ENCODE peak calls at places on chromosome 15, in six cellular contexts. Z, J, H, T, Q and P are unnamed samples.

GRCh38 chr15:85580914-85581313 is 200.5 kb downstream of the AKAP13 start:
- DNase-seq in Z (no peak), J (no peak), T (no peak), H (no peak), Q (no peak), P (no peak)

GRCh38 chr15:69853572-69853971 is 244.1 kb downstream of the TLE3 start:
- DNase-seq in J (no peak), H (peak; percentile 96), T (peak; percentile 98), Q (peak; percentile 95), Z (peak; percentile 84), P (no peak)

GRCh38 chr15:45871121-45871855 is 236.5 kb downstream of the SQOR start:
- DNase-seq in Z (no peak), H (peak; percentile 46), Q (no peak), J (no peak), T (peak; percentile 10), P (no peak)

GRCh38 chr15:80594091-80594889 is 100.8 kb upstream of the ABHD17C start:
- DNase-seq in Z (no peak), J (no peak), T (no peak), H (no peak), Q (no peak), P (no peak)

GRCh38 chr15:59998256-59999063 is 5.7 kb upstream of the FOXB1 start:
- DNase-seq in Z (no peak), J (no peak), Q (no peak), T (no peak), H (no peak), P (peak; percentile 94)

GRCh38 chr15:66706225-66706732 is 4.2 kb downstream of the SMAD6 start:
- DNase-seq in Z (peak; percentile 35), T (no peak), Q (no peak), J (no peak), H (peak; percentile 37), P (no peak)

GRCh38 chr15:77071338-77072223 is 672 bp upstream of the TSPAN3 start:
- DNase-seq in J (no peak), H (no peak), Z (no peak), T (no peak), Q (no peak), P (no peak)

GRCh38 chr15:84570164-84570692 is 30.6 kb upstream of the ZSCAN2 start:
- DNase-seq in H (peak; percentile 30), T (peak; percentile 32), J (no peak), Q (peak; percentile 13), Z (no peak), P (peak; percentile 36)

GRCh38 chr15:79956354-79956939 is 14.5 kb downstream of the BCL2A1 start:
- DNase-seq in J (no peak), Q (no peak), Z (no peak), H (no peak), T (no peak), P (no peak)

GRCh38 chr15:44489464-44489863 is 47.5 kb upstream of the EIF3J start:
- DNase-seq in T (peak; percentile 77), H (no peak), Q (no peak), Z (peak; percentile 94), J (no peak), P (no peak)

GRCh38 chr15:43133429-43134156 is at the start of gene TMEM62:
- DNase-seq in J (peak; percentile 78), Z (peak; percentile 44), T (peak; percentile 76), Q (peak; percentile 87), H (peak; percentile 71), P (peak; percentile 52)

GRCh38 chr15:76336254-76337046 is at the start of gene ISL2:
- DNase-seq in Z (peak; percentile 96), Q (no peak), T (peak; percentile 83), H (peak; percentile 96), J (peak; percentile 97), P (peak; percentile 90)

GRCh38 chr15:25883860-25884259 is 20.7 kb upstream of the ATP10A start:
- DNase-seq in J (no peak), Q (peak; percentile 67), T (no peak), H (no peak), Z (peak; percentile 95), P (no peak)

GRCh38 chr15:63044077-63044644 is 1.6 kb downstream of the TPM1 start:
- DNase-seq in Z (no peak), T (no peak), H (no peak), J (no peak), Q (no peak), P (no peak)
- H3K4me3 ChIP-seq in Z (peak overlapping the region; percentile 84), T (peak overlapping the region; percentile 83), H (peak overlapping the region; percentile 79), J (peak overlapping the region; percentile 98), Q (peak overlapping the region; percentile 94), P (peak overlapping the region; percentile 69)

GRCh38 chr15:49066374-49066773 is 20.1 kb upstream of the SECISBP2L start:
- DNase-seq in J (no peak), Z (no peak), T (no peak), Q (no peak), H (peak; percentile 38), P (no peak)
- H2BK120ac ChIP-seq in J (no peak overlapping the region), Z (no peak overlapping the region), T (no peak overlapping the region), Q (no peak overlapping the region), H (no peak overlapping the region), P (no peak overlapping the region)

GRCh38 chr15:48005921-48006541 is 114.8 kb upstream of the SLC24A5 start:
- DNase-seq in T (no peak), H (peak; percentile 36), Q (no peak), Z (no peak), J (no peak), P (no peak)
- H3K4me3 ChIP-seq in T (no peak overlapping the region), H (no peak overlapping the region), Q (no peak overlapping the region), Z (no peak overlapping the region), J (no peak overlapping the region), P (no peak overlapping the region)

GRCh38 chr15:97456541-97456940 is 504.0 kb upstream of the ARRDC4 start:
- DNase-seq in J (no peak), Q (no peak), Z (no peak), H (no peak), T (no peak), P (no peak)
- H2BK120ac ChIP-seq in J (no peak overlapping the region), Q (no peak overlapping the region), Z (no peak overlapping the region), H (no peak overlapping the region), T (no peak overlapping the region), P (no peak overlapping the region)

DNA sequence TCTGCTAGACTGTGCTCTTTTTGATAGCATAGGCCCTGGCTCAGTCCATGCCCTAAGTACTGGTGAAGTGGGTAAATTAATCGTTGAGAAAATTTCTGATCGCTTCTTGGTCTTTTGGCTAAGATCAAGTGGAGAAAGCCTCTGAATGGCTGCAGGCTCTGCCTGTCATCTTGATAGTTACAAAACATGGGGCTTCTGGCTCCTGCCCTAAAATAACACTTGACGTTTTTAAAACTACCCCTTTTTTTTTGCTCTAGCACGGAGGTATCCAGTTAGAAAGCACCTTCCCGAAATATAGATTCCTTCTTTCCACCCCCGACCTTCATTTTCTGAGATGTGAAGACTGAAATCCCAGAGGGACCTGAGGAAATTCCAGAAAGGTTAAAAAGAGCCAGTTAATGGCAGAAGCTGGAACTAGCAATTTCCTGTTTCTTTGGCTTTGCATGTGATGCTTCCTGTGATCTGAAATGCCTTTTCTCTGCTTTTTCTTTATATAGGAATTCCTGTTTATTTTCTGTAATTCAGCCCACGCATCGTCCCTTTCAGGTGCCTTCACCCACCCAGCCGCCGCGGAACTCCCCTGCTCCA is 802 bp upstream of the C2CD4B start:
- DNase-seq in T (no peak), Z (no peak), H (peak; percentile 5), J (no peak), Q (no peak), P (no peak)
- H3K4me3 ChIP-seq in T (no peak overlapping the region), Z (no peak overlapping the region), H (no peak overlapping the region), J (no peak overlapping the region), Q (no peak overlapping the region), P (no peak overlapping the region)

DNA sequence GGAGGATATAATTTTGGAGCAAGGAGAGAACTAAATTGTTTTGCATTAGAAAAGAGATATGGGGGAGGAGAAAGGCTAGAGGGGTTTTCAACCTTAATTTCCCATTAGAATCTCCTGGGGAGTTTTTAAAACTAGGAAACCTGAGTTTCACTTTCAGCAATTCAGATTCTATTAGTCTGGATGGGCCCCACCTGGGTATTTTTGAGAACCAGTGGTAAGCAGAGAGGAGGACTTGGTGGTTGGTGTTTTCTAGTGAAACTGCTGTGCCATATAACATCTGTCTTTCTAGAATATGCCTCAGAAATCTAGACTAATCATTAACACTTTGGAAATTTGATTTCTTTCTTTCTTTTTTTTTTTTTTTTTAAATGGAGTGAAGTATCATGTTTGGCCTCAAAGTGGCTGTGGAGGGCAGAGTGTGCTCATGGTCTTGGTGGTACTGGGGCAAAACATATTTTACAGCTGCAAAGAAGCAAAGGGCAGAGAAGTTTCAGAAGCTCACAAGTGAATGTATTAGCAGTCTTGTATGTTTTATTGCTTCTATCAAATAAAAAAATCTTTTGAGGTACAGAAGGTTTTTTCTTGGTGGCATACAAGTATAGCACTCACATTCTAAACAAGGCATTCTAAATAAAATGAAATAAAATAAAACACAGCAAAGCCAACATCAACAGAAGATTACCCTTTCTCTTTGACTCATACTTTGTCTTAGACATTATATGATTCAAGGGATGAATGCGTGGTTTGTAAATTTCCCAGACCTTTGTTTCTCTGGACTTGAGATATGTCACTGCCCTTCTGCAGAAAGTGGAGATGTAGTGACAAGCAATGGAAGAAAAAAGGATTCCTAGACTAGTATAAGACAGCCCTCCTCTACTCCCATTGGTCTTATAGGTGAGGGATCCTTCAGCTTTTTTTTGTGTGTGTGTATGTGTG is 22.7 kb downstream of the NANOGP8 start:
- DNase-seq in H (no peak), Z (peak; percentile 37), T (no peak), Q (no peak), J (no peak), P (no peak)
- H2BK120ac ChIP-seq in H (no peak overlapping the region), Z (no peak overlapping the region), T (no peak overlapping the region), Q (no peak overlapping the region), J (peak overlapping the region; percentile 55), P (no peak overlapping the region)

GRCh38 chr15:92869977-92870644 is 30.0 kb upstream of the CHD2 start:
- DNase-seq in Q (no peak), H (no peak), Z (peak; percentile 37), J (peak; percentile 40), T (no peak), P (no peak)
- H3K4me3 ChIP-seq in Q (no peak overlapping the region), H (no peak overlapping the region), Z (no peak overlapping the region), J (no peak overlapping the region), T (no peak overlapping the region), P (no peak overlapping the region)